ENCODE peak calls at places on chromosome 11, in four cellular contexts. B is heart right ventricle, M is heart left ventricle, C is GM06990. I is an unnamed sample.

GRCh38 chr11:94549166-94549565 is 5.4 kb downstream of the FUT4 start:
- DNase-seq in B (no peak), M (no peak), C (no peak), I (no peak)

GRCh38 chr11:116928102-116928777 is 90.8 kb upstream of the APOA1 start:
- DNase-seq in B (no peak), M (no peak), C (peak), I (no peak)

GRCh38 chr11:1340111-1340510 is 30.7 kb upstream of the TOLLIP start:
- DNase-seq in B (no peak), M (no peak), C (no peak), I (no peak)

GRCh38 chr11:125947419-125948277 is 1.8 kb downstream of the VSIG10L2 start:
- DNase-seq in B (no peak), M (no peak), C (no peak), I (no peak)

GRCh38 chr11:46120711-46121327 is 435 bp downstream of the PHF21A start:
- DNase-seq in B (peak), M (peak), C (peak), I (no peak)

GRCh38 chr11:107044503-107044902 is 26.2 kb upstream of the GUCY1A2 start:
- DNase-seq in B (no peak), M (no peak), C (no peak), I (no peak)

GRCh38 chr11:55726715-55727324 is 46.4 kb upstream of the OR5D13 start:
- DNase-seq in B (no peak), M (no peak), C (no peak), I (no peak)

GRCh38 chr11:115164774-115165173 is 339.4 kb downstream of the CADM1 start:
- DNase-seq in B (no peak), M (no peak), C (no peak), I (no peak)

GRCh38 chr11:62148271-62148980 is 24.6 kb downstream of the INCENP start:
- DNase-seq in B (no peak), M (no peak), C (no peak), I (no peak)

GRCh38 chr11:110447897-110448522 is 18.3 kb downstream of the FDX1 start:
- DNase-seq in B (no peak), M (no peak), C (no peak), I (no peak)
- TF ChIP-seq CTCF in B (peak), M (peak), C (peak), I (peak)

DNA sequence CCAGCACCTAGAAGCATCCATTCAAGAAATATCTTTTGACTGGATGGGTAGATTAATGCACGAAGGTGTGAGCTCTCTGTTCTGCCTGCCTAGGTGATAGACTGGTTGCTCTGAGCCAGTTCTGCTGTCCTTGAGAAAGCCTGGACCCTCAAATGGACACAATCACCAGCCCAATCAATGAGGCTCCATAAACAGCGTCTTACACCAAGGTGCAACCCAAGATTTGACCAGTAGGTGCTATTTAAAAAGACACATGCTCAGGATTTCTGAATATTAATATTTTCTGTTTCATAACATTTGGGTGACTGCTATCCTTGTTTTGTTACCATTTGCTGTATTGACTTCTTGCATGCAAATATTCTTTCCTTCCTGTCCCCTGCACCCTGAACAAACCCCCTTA is 39.0 kb downstream of the PAMR1 start:
- DNase-seq in B (no peak), M (no peak), C (no peak), I (no peak)
- TF ChIP-seq CTCF in B (no peak), M (no peak), C (no peak), I (no peak)

GRCh38 chr11:60625262-60625661 is 74.2 kb upstream of the MS4A8 start:
- DNase-seq in B (no peak), M (no peak), C (no peak), I (no peak)
- TF ChIP-seq CTCF in B (no peak), M (peak), C (peak), I (peak)

GRCh38 chr11:20132667-20133039 is 27.6 kb downstream of the DBX1 start:
- DNase-seq in B (no peak), M (no peak), C (no peak), I (no peak)

GRCh38 chr11:20131744-20132666 is 28.3 kb downstream of the DBX1 start:
- DNase-seq in B (peak), M (peak), C (no peak), I (peak)

GRCh38 chr11:20137637-20138036 is 22.6 kb downstream of the DBX1 start:
- DNase-seq in B (no peak), M (no peak), C (no peak), I (no peak)

GRCh38 chr11:20134991-20135736 is 25.1 kb downstream of the DBX1 start:
- DNase-seq in B (no peak), M (no peak), C (no peak), I (no peak)
- TF ChIP-seq CTCF in B (no peak), M (no peak), C (no peak), I (no peak)

DNA sequence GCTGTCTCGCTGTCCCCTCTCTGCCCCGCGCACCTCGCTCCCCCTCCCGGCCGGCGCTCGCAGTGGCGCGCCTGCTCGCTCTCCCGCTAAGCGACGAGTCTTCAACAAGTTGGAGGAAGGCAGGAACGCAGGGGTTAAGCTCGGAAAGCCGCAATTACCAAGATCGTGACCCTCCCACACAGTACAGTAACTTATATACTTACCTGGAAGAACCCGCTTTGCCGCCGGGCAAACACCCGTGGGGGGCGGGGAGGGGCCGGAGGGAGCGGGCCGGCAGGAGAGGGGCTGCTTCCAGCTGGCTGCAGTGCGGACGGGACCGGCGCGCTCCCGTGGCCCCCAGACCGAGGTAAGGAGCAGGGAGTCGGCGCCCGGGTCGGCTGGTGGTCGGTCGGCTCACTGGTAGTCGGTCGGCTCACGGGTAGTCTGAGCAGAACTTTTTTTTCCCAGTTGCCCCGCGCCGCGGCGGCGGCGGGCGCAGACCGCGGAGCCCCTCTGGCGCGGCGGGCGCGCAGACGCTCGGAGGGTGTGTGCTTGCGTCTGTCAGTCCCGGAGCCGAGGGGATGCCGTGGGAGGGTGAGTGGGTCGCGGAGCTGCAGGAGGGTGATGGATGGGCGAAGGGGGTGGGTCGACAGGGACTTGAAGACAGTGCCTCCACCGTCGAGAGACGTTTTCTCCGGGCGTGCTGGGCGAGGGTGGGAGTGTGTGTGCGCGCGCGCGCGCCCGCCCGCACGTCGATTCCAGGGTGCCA is 101.2 kb upstream of the HSD17B12 start:
- DNase-seq in B (no peak), M (peak), C (peak), I (no peak)
- TF ChIP-seq CTCF in B (peak), M (no peak), C (peak), I (peak)

GRCh38 chr11:12099132-12099873 is 11.1 kb upstream of the MICAL2 start:
- DNase-seq in B (no peak), M (no peak), C (no peak), I (no peak)
- TF ChIP-seq CTCF in B (no peak), M (no peak), C (no peak), I (no peak)

GRCh38 chr11:122516686-122517085 is 138.8 kb upstream of the UBASH3B start:
- DNase-seq in B (no peak), M (no peak), C (no peak), I (peak)
- TF ChIP-seq CTCF in B (no peak), M (no peak), C (no peak), I (no peak)

GRCh38 chr11:130237282-130238006 is 77.3 kb downstream of the ZBTB44 start:
- DNase-seq in B (no peak), M (no peak), C (no peak), I (no peak)
- TF ChIP-seq CTCF in B (no peak), M (no peak), C (no peak), I (no peak)